ENCODE peak calls at places on chromosome 9, in four cellular contexts. Y is keratinocyte; D is NCI-H1092 treated with DMSO at 0.1 percent for 48 hours; Z is CD4-positive, alpha-beta T cell. K is an unnamed sample.
A peak's percentile ranks its signal among the peaks of the same experiment; 100 is the strongest.

GRCh38 chr9:99725852-99726251 is 95.8 kb upstream of the NR4A3 start:
- DNase-seq in Y (no peak), D (no peak), Z (no peak), K (no peak)

GRCh38 chr9:34653131-34653530 is 1.1 kb downstream of the IL11RA start:
- DNase-seq in Y (no peak), D (no peak), Z (no peak), K (no peak)

GRCh38 chr9:88746029-88746743 is 211.2 kb downstream of the NXNL2 start:
- DNase-seq in Y (no peak), D (no peak), Z (no peak), K (no peak)

GRCh38 chr9:69444021-69444420 is 119.0 kb downstream of the ENTREP1 start:
- DNase-seq in Y (no peak), D (no peak), Z (no peak), K (no peak)

GRCh38 chr9:121781701-121782464 is 130.4 kb downstream of the DAB2IP start:
- DNase-seq in Y (no peak), D (no peak), Z (no peak), K (no peak)

GRCh38 chr9:109956811-109957440 is 176.9 kb downstream of the PALM2AKAP2 start:
- DNase-seq in Y (no peak), D (no peak), Z (no peak), K (no peak)

GRCh38 chr9:95771556-95772280 is 103.8 kb upstream of the ERCC6L2 start:
- DNase-seq in Y (no peak), D (no peak), Z (no peak), K (no peak)

GRCh38 chr9:128420060-128420650 is 502 bp upstream of the CERCAM start:
- DNase-seq in Y (no peak), D (peak; percentile 53), Z (peak; percentile 44), K (no peak)

GRCh38 chr9:6495484-6495883 is 82.5 kb downstream of the UHRF2 start:
- DNase-seq in Y (no peak), D (no peak), Z (no peak), K (no peak)

GRCh38 chr9:110058304-110058953 is 149.5 kb downstream of the C9orf152 start:
- DNase-seq in Y (no peak), D (peak; percentile 45), Z (peak; percentile 55), K (peak; percentile 35)

GRCh38 chr9:131423171-131423581 is 29.3 kb downstream of the PRRC2B start:
- DNase-seq in Y (peak; percentile 79), D (no peak), Z (no peak), K (peak; percentile 35)

GRCh38 chr9:4113711-4114110 is 186.2 kb downstream of the GLIS3 start:
- DNase-seq in Y (no peak), D (no peak), Z (no peak), K (no peak)

GRCh38 chr9:129235931-129236331 is 57.9 kb upstream of the IER5L start:
- DNase-seq in Y (no peak), D (no peak), Z (peak; percentile 73), K (no peak)

GRCh38 chr9:122215663-122216062 is 13.1 kb downstream of the LHX6 start:
- DNase-seq in Y (no peak), D (no peak), Z (no peak), K (no peak)

GRCh38 chr9:123997665-123998277 is 13.8 kb upstream of the LHX2 start:
- DNase-seq in Y (peak; percentile 5), D (no peak), Z (no peak), K (no peak)

GRCh38 chr9:134899168-134899567 is 18.5 kb downstream of the FCN1 start:
- DNase-seq in Y (no peak), D (no peak), Z (no peak), K (no peak)

GRCh38 chr9:76419782-76420380 is 25.7 kb upstream of the RFK start:
- DNase-seq in Y (no peak), D (peak; percentile 6), Z (no peak), K (no peak)

GRCh38 chr9:119053070-119053469 is 316.2 kb downstream of the BRINP1 start:
- DNase-seq in Y (no peak), D (no peak), Z (no peak), K (no peak)

GRCh38 chr9:12818431-12819000 is 43.7 kb downstream of the LURAP1L start:
- DNase-seq in Y (no peak), D (no peak), Z (no peak), K (no peak)

GRCh38 chr9:127628644-127629467 is 16.8 kb downstream of the STXBP1 start:
- DNase-seq in Y (peak; percentile 60), D (no peak), Z (no peak), K (no peak)

GRCh38 chr9:106593201-106593600 is 269.8 kb upstream of the ZNF462 start:
- DNase-seq in Y (no peak), D (no peak), Z (no peak), K (no peak)

GRCh38 chr9:97853844-97854695 is 1.0 kb downstream of the FOXE1 start:
- DNase-seq in Y (no peak), D (peak; percentile 80), Z (peak; percentile 54), K (peak; percentile 56)

GRCh38 chr9:77748214-77748772 is 100.2 kb upstream of the GNA14 start:
- DNase-seq in Y (no peak), D (no peak), Z (no peak), K (no peak)

GRCh38 chr9:127558581-127559246 is 53.4 kb upstream of the STXBP1 start:
- DNase-seq in Y (no peak), D (no peak), Z (no peak), K (no peak)